ENCODE peak calls at places on chromosomes 6 and 20, in six cellular contexts. I is psoas muscle, Z is astrocyte of the spinal cord, H is hepatocyte, K is A549, Y is AG10803. X is an unnamed sample.

GRCh38 chr20:32343438-32343837 is 14.7 kb upstream of the ASXL1 start:
- DNase-seq in K (no peak), Z (peak), Y (peak), I (no peak), H (no peak), X (no peak)

GRCh38 chr20:21710341-21710740 is 4.9 kb downstream of the PAX1 start:
- DNase-seq in H (no peak), K (no peak), Z (no peak), Y (no peak), I (no peak), X (no peak)

GRCh38 chr6:168365422-168366165 is 46.0 kb upstream of the DACT2 start:
- DNase-seq in I (no peak), Y (no peak), K (no peak), Z (no peak), H (no peak), X (no peak)

GRCh38 chr6:36949636-36950035 is 4.9 kb upstream of the PI16 start:
- DNase-seq in Z (peak), Y (no peak), K (no peak), I (no peak), H (no peak), X (no peak)

GRCh38 chr6:7617954-7618764 is 28.2 kb downstream of the SNRNP48 start:
- DNase-seq in Y (peak), H (no peak), K (no peak), Z (peak), I (no peak), X (no peak)

GRCh38 chr6:140182819-140183218 is 808.4 kb upstream of the CITED2 start:
- DNase-seq in Z (no peak), K (no peak), I (no peak), Y (peak), H (no peak), X (no peak)

GRCh38 chr20:12882832-12883506 is 125.8 kb upstream of the SPTLC3 start:
- DNase-seq in Z (peak), K (no peak), I (no peak), Y (peak), H (peak), X (no peak)

GRCh38 chr20:34549291-34549928 is 9.1 kb upstream of the MAP1LC3A start:
- DNase-seq in Y (no peak), K (peak), I (no peak), H (peak), Z (no peak), X (peak)

GRCh38 chr6:93418448-93419303 is 683 bp downstream of the EPHA7 start:
- DNase-seq in H (peak), Y (no peak), Z (peak), K (peak), I (peak), X (peak)

GRCh38 chr6:161429921-161430490 is 156.1 kb upstream of the AGPAT4 start:
- DNase-seq in I (no peak), K (peak), H (no peak), Z (no peak), Y (peak), X (no peak)

GRCh38 chr6:146361367-146361924 is 182.2 kb upstream of the RAB32 start:
- DNase-seq in Y (peak), K (no peak), Z (peak), I (no peak), H (no peak), X (no peak)

GRCh38 chr20:50348118-50348517 is 157.5 kb downstream of the CEBPB start:
- DNase-seq in H (no peak), K (no peak), Z (no peak), I (no peak), Y (no peak), X (no peak)

GRCh38 chr20:4666001-4666470 is 55.7 kb upstream of the PRND start:
- DNase-seq in Y (peak), I (no peak), K (no peak), Z (peak), H (no peak), X (peak)

GRCh38 chr6:168122011-168122410 is 43.0 kb upstream of the FRMD1 start:
- DNase-seq in K (no peak), Y (no peak), H (no peak), Z (no peak), I (no peak), X (peak)

GRCh38 chr6:155444120-155444917 is 11.3 kb downstream of the NOX3 start:
- DNase-seq in K (peak), I (no peak), Z (peak), Y (peak), H (no peak), X (no peak)

GRCh38 chr6:112289039-112289566 is 34.7 kb upstream of the LAMA4 start:
- DNase-seq in K (no peak), I (peak), Z (peak), Y (peak), H (peak), X (peak)

GRCh38 chr6:131787955-131788712 is 19.7 kb upstream of the ENPP1 start:
- DNase-seq in H (peak), K (no peak), Z (peak), I (peak), Y (peak), X (peak)
- TF ChIP-seq CTCF in H (peak), K (no peak), Z (peak), I (no peak), Y (peak), X (no peak)

DNA sequence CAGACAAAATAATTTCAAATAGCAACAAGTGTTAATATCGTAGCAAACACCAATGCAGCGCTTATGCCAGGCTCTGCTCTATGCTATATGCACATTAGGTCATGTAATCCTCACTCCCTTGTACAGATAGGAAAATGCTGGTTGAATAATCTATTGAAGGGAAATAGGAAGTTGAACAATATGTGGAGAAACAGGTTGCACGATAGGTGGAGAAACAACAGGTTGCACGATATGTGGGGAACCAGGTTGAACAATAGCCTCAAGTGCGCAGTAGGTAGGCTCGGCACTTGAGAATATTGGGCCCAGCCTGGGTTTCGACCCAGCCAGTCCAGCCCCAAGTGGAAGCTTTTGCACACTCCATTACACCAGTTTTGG is 91.1 kb upstream of the SIRPA start:
- DNase-seq in K (no peak), Y (no peak), Z (no peak), H (no peak), I (no peak), X (no peak)
- H3K4me3 ChIP-seq in K (no peak), Y (no peak), Z (no peak), H (no peak), I (peak), X (no peak)

GRCh38 chr20:48148916-48149672 is 363.8 kb upstream of the SULF2 start:
- DNase-seq in I (no peak), Y (no peak), K (no peak), Z (no peak), H (no peak), X (no peak)
- TF ChIP-seq CTCF in I (no peak), Y (peak), K (no peak), Z (no peak), H (no peak), X (no peak)

DNA sequence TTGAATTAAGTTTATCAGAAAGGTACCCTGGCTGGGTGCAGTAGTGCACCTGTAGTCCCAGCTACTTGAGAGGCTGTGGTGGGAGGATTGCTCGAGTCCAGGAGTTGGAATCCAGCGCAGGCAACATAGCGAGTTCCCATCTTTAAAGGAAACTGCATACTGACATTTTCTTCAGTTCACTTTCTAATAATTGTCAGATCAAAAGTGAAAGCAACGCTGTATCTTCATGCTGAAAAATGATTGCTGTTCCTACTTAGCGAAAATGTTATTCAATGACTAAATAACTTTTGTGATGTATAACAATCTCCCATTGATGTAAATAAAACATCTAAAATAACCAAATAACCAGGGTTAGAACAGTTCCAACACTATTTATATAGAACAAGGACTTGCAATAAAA is 1.7 kb downstream of the LATS1 start:
- DNase-seq in Y (no peak), K (no peak), H (no peak), I (no peak), Z (no peak), X (no peak)
- H3K4me3 ChIP-seq in Y (peak), K (peak), H (peak), I (peak), Z (peak), X (peak)

GRCh38 chr20:24100370-24101011 is 111.9 kb upstream of the GGTLC1 start:
- DNase-seq in Z (peak), H (peak), K (peak), I (no peak), Y (peak), X (peak)
- TF ChIP-seq CTCF in Z (peak), H (peak), K (peak), I (peak), Y (peak), X (peak)

DNA sequence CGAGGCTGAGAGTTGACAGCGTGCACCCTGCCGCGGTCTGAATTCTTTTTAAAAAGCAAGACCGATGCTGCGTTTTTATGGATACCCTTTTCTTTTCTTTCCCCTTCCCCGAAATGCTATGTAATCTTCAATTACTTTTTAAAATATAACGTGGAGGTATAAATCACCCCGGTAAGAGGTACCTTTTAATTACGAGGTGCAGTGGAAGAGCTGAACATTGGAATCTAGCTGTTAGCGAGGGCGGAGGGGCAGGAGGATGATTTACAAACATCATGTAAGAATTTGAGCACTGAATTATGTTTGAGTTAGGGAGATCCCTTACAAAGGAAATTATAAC is 1.2 kb downstream of the EYA2 start:
- DNase-seq in Z (no peak), Y (no peak), H (no peak), I (no peak), K (no peak), X (no peak)
- H3K4me3 ChIP-seq in Z (no peak), Y (peak), H (peak), I (peak), K (no peak), X (peak)

X was measured in colonic mucosa.